ENCODE peak calls at places on chromosomes 2 and 18, in four cellular contexts. One of them, this sample, is unnamed.

GRCh38 chr2:47984041-47984440 is 77.7 kb upstream of the FBXO11 start:
- DNase-seq in fibroblast of pulmonary artery: peak
- DNase-seq in mesothelial cell of epicardium: no peak
- DNase-seq in neuronal stem cell: no peak
- DNase-seq in this sample: no peak

GRCh38 chr2:110166246-110166645 is 38.6 kb downstream of the NPHP1 start:
- DNase-seq in neuronal stem cell: no peak
- DNase-seq in fibroblast of pulmonary artery: peak
- DNase-seq in mesothelial cell of epicardium: no peak
- DNase-seq in this sample: no peak

GRCh38 chr2:74233648-74234047 is 35.2 kb downstream of the MTHFD2 start:
- DNase-seq in neuronal stem cell: no peak
- DNase-seq in mesothelial cell of epicardium: no peak
- DNase-seq in fibroblast of pulmonary artery: no peak
- DNase-seq in this sample: no peak

GRCh38 chr2:105977807-105978206 is 216.3 kb downstream of the UXS1 start:
- DNase-seq in mesothelial cell of epicardium: no peak
- DNase-seq in fibroblast of pulmonary artery: no peak
- DNase-seq in neuronal stem cell: no peak
- DNase-seq in this sample: no peak

GRCh38 chr2:97714084-97714949 is 941 bp downstream of the ZAP70 start:
- DNase-seq in neuronal stem cell: no peak
- DNase-seq in fibroblast of pulmonary artery: no peak
- DNase-seq in mesothelial cell of epicardium: no peak
- DNase-seq in this sample: no peak

GRCh38 chr2:222440670-222441422 is 16.5 kb downstream of the SGPP2 start:
- DNase-seq in mesothelial cell of epicardium: no peak
- DNase-seq in neuronal stem cell: no peak
- DNase-seq in fibroblast of pulmonary artery: peak
- DNase-seq in this sample: no peak

GRCh38 chr2:8544786-8545631 is 136.8 kb upstream of the ID2 start:
- DNase-seq in mesothelial cell of epicardium: no peak
- DNase-seq in neuronal stem cell: no peak
- DNase-seq in fibroblast of pulmonary artery: peak
- DNase-seq in this sample: no peak

GRCh38 chr18:50507120-50507590 is 52.7 kb upstream of the MAPK4 start:
- DNase-seq in mesothelial cell of epicardium: peak
- DNase-seq in neuronal stem cell: peak
- DNase-seq in fibroblast of pulmonary artery: peak
- DNase-seq in this sample: peak

GRCh38 chr2:86764661-86765307 is 25.9 kb downstream of the CD8A start:
- DNase-seq in mesothelial cell of epicardium: no peak
- DNase-seq in neuronal stem cell: peak
- DNase-seq in fibroblast of pulmonary artery: peak
- DNase-seq in this sample: peak

This sample was measured in NT2/D1.